ENCODE peak calls at places on chromosomes 2 and 18, in nine cellular contexts. M is PC-9, I is heart left ventricle, N is left ventricle myocardium inferior, L is body of pancreas, V is lower lobe of right lung, Q is AG04450, E is vagina, H is A673. R is an unnamed sample. For H3K9me3, the result is how much of the 10 kb centered on the place peaks cover.

GRCh38 chr2:237732070-237732469 is 66.5 kb upstream of the RBM44 start:
- DNase-seq in N (no peak), V (no peak), L (no peak), E (no peak), Q (no peak), H (no peak), M (no peak), I (no peak), R (no peak)

GRCh38 chr2:62794791-62795190 is 89.3 kb downstream of the EHBP1 start:
- DNase-seq in M (no peak), Q (no peak), H (peak), I (no peak), E (no peak), L (no peak), N (no peak), V (no peak), R (no peak)

GRCh38 chr2:69518836-69519235 is 81.6 kb upstream of the NFU1 start:
- DNase-seq in M (peak), V (no peak), N (no peak), I (no peak), L (no peak), E (no peak), H (no peak), Q (no peak), R (no peak)

GRCh38 chr2:47056875-47057731 is 98.0 kb downstream of the STPG4 start:
- DNase-seq in H (peak), V (peak), I (peak), N (peak), M (no peak), Q (no peak), L (no peak), E (no peak), R (no peak)

GRCh38 chr2:16014041-16014787 is 73.9 kb downstream of the MYCN start:
- DNase-seq in I (peak), L (no peak), Q (no peak), V (no peak), M (no peak), H (no peak), E (no peak), N (peak), R (peak)

GRCh38 chr2:241772063-241772499 is 4.5 kb upstream of the GAL3ST2 start:
- DNase-seq in I (no peak), M (no peak), L (no peak), E (no peak), N (no peak), Q (no peak), V (no peak), H (no peak), R (no peak)

GRCh38 chr2:170739048-170739447 is 23.9 kb downstream of the SP5 start:
- DNase-seq in I (no peak), N (no peak), Q (peak), H (no peak), L (no peak), V (no peak), M (peak), E (no peak), R (no peak)

GRCh38 chr2:204693262-204693661 is 148.0 kb downstream of the PARD3B start:
- DNase-seq in V (no peak), L (no peak), H (no peak), E (no peak), I (no peak), Q (no peak), M (no peak), N (no peak), R (no peak)

GRCh38 chr18:29172151-29173015 is 995.5 kb upstream of the CDH2 start:
- DNase-seq in N (no peak), L (no peak), I (no peak), E (no peak), V (no peak), Q (no peak), H (no peak), M (no peak), R (no peak)

GRCh38 chr2:12035956-12036639 is 289.7 kb downstream of the LPIN1 start:
- DNase-seq in I (no peak), L (no peak), N (no peak), V (no peak), Q (no peak), M (no peak), E (no peak), H (no peak), R (no peak)

GRCh38 chr2:62270728-62271127 is 74.8 kb downstream of the B3GNT2 start:
- DNase-seq in N (peak), I (peak), H (peak), E (no peak), V (peak), M (peak), Q (no peak), L (peak), R (peak)

GRCh38 chr2:232817756-232818155 is 41.4 kb upstream of the KCNJ13 start:
- DNase-seq in H (no peak), Q (no peak), I (no peak), L (no peak), N (no peak), M (no peak), V (no peak), E (no peak), R (no peak)

GRCh38 chr2:127054996-127055785 is 51.8 kb downstream of the BIN1 start:
- DNase-seq in H (no peak), E (no peak), Q (no peak), V (no peak), N (peak), M (no peak), I (no peak), L (no peak), R (no peak)

GRCh38 chr2:50513724-50514123 is 518.2 kb downstream of the NRXN1 start:
- DNase-seq in N (no peak), L (no peak), E (no peak), H (no peak), Q (no peak), M (no peak), I (no peak), V (no peak), R (no peak)
- TF ChIP-seq CTCF in N (no peak), L (no peak), E (no peak), H (peak), Q (peak), M (no peak), I (no peak), V (no peak), R (no peak)

DNA sequence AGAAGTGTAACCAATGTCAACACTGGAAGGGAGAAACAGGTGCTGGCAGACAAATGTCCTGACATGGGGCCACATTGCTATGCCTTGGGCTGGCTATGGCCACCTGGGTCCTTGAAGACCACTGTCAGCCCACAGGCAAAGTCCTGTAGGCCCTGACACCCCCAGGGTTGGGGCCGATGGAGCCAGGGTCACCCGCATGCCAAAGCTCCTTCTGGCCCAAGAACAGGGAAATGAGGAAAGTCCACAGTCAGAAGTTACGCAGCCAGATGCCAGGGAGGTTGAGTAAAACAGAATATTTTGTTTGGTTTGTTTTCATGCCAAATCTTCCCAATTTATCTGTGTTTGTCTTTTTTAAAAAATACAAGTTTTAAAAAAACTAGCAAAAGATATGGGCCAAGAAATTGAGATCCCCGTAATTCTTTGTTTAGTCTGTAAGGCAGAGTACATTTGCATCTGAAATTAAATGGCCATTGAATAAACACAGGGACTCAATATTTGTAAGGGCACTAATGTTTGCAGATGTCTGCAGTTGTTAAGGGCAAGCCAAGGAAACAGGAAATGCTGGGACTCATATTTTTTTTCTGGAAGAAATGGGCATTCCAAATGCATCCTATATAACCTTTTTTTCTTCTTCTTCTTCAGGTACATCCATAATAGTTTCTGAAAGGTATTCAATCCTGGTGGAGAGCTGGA is 186.4 kb downstream of the FAM210A start:
- DNase-seq in V (no peak), N (no peak), L (no peak), I (no peak), M (no peak), E (peak), Q (no peak), H (no peak), R (no peak)
- H3K27ac ChIP-seq in V (no peak), N (no peak), L (peak), I (no peak), M (no peak), E (peak), Q (no peak), H (no peak), R (peak)

DNA sequence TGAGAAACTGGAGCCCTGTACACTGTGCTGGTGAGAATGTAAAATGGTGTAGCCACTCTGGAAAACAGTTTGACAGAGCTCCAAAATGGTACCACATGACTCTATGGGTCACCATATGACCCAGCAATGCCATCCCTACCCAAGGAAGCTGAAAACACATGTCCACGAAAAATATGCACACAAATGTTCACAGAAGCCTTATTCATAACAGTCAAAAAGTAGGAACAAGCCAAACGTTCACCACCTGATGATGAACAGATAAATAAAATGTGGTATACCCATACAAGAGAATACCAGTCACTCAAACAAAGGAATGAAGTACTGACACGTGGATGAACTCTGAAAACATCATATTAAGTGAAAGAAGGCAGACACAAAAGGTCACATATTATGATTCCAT is 4.6 kb downstream of the AFG3L2 start:
- DNase-seq in E (no peak), V (no peak), H (no peak), N (no peak), L (no peak), Q (no peak), I (no peak), M (no peak), R (no peak)
- H3K9me3 ChIP-seq in E (under half), V (under half), H (under half), N (under half), L (under half), Q (under half), I (under half), M (under half), R (under half)

GRCh38 chr2:26356771-26357170 is 10.2 kb upstream of the ADGRF3 start:
- DNase-seq in L (no peak), Q (no peak), V (no peak), I (no peak), N (no peak), M (no peak), H (no peak), E (no peak), R (no peak)

GRCh38 chr2:26355038-26355995 is 8.7 kb upstream of the ADGRF3 start:
- DNase-seq in L (no peak), M (peak), I (no peak), E (no peak), N (no peak), V (no peak), H (peak), Q (peak), R (peak)

GRCh38 chr2:26349690-26350089 is 3.1 kb upstream of the ADGRF3 start:
- DNase-seq in Q (no peak), N (no peak), E (no peak), V (no peak), M (no peak), H (no peak), I (no peak), L (no peak), R (no peak)

GRCh38 chr2:26351375-26352090 is 4.9 kb upstream of the ADGRF3 start:
- DNase-seq in H (no peak), M (no peak), Q (no peak), N (no peak), E (no peak), L (no peak), I (no peak), V (no peak), R (no peak)

GRCh38 chr2:26352892-26353291 is 6.3 kb upstream of the ADGRF3 start:
- DNase-seq in M (peak), E (no peak), I (no peak), N (no peak), L (no peak), Q (no peak), H (no peak), V (no peak), R (no peak)
- TF ChIP-seq CTCF in M (no peak), E (no peak), I (no peak), N (no peak), L (no peak), Q (no peak), H (no peak), V (no peak), R (no peak)

GRCh38 chr2:40177366-40177765 is 274.5 kb downstream of the SLC8A1 start:
- DNase-seq in L (no peak), H (no peak), V (no peak), I (no peak), N (no peak), E (no peak), Q (no peak), M (no peak), R (no peak)

GRCh38 chr2:40179801-40180200 is 272.1 kb downstream of the SLC8A1 start:
- DNase-seq in I (no peak), Q (no peak), M (no peak), N (no peak), H (no peak), L (no peak), V (no peak), E (no peak), R (no peak)

GRCh38 chr2:40178971-40179370 is 272.9 kb downstream of the SLC8A1 start:
- DNase-seq in L (no peak), I (no peak), E (no peak), H (no peak), V (no peak), M (no peak), N (no peak), Q (no peak), R (no peak)

GRCh38 chr2:40181855-40182254 is 270.0 kb downstream of the SLC8A1 start:
- DNase-seq in M (no peak), L (no peak), H (no peak), N (no peak), V (no peak), I (no peak), E (no peak), Q (no peak), R (no peak)

GRCh38 chr2:40178171-40178778 is 273.6 kb downstream of the SLC8A1 start:
- DNase-seq in V (no peak), I (no peak), H (no peak), M (no peak), Q (no peak), E (no peak), L (no peak), N (no peak), R (no peak)
- H3K27ac ChIP-seq in V (no peak), I (no peak), H (no peak), M (no peak), Q (no peak), E (no peak), L (no peak), N (no peak), R (no peak)

DNA sequence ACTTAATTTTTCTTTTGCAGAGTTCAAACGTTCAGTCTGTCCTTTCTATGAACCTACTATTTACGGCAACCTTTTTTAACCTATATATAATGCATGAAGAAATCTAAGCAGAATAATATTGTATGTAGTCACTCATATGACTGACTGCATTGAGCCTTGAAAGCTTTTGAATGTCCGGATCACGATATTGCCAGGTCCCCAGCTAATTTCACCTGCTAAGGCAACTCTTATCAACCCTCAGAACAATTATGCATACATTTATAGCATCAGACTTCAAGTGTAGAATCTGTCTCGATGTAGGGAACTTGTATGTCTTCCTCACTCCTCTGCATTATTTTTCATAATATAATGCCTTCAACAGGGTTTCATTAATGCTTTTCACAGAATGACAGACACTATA is 1083.7 kb upstream of the KLHL29 start:
- DNase-seq in L (no peak), N (no peak), Q (no peak), I (no peak), E (no peak), V (no peak), H (no peak), M (no peak), R (no peak)
- H3K9me3 ChIP-seq in L (under half), N (under half), Q (under half), I (under half), E (under half), V (under half), H (under half), M (under half), R (under half)

GRCh38 chr18:73520229-73520628 is 627.4 kb downstream of the FBXO15 start:
- DNase-seq in N (no peak), L (no peak), E (no peak), H (no peak), M (no peak), Q (no peak), I (no peak), V (no peak), R (no peak)
- TF ChIP-seq CTCF in N (peak), L (no peak), E (no peak), H (peak), M (no peak), Q (peak), I (no peak), V (no peak), R (peak)

DNA sequence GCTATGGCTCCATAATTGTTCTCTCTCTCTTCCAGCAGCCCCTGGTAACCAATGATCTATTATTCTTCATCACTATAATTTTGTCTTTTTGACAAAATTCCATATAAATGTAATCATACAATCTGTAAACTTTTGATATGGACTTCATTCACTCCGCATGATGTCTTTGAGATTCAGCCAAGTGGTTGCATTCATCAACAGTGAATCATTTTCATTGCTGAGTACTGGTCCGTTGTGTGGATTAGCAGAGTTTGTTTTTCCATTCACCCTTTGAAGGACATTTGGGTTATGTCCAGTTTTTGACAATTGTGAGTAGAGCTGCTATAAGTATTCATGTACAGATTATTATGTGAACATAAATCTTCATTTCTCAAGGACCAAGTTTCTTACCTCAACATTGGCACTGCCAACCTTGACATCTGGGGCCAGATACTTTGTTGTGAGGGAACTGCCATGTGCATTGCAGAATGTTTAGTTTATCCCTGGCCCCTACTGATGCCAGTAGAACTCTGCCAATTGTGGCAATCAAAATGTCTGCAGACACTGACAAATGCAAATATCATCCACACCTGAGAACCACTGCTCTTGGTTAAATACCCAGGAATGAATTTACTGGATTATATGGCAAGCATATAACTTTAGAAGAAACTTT is 48.4 kb upstream of the BCL2L11 start:
- DNase-seq in V (no peak), L (no peak), M (no peak), N (no peak), Q (peak), I (no peak), E (no peak), H (no peak), R (no peak)
- H3K27ac ChIP-seq in V (peak), L (peak), M (peak), N (peak), Q (no peak), I (no peak), E (no peak), H (no peak), R (no peak)

GRCh38 chr18:14916181-14916580 is 168.2 kb downstream of the ANKRD30B start:
- DNase-seq in N (no peak), Q (no peak), E (peak), I (no peak), M (no peak), L (no peak), V (no peak), H (no peak), R (no peak)
- H3K9me3 ChIP-seq in N (under half), Q (under half), E (under half), I (under half), M (under half), L (under half), V (under half), H (under half), R (under half)

DNA sequence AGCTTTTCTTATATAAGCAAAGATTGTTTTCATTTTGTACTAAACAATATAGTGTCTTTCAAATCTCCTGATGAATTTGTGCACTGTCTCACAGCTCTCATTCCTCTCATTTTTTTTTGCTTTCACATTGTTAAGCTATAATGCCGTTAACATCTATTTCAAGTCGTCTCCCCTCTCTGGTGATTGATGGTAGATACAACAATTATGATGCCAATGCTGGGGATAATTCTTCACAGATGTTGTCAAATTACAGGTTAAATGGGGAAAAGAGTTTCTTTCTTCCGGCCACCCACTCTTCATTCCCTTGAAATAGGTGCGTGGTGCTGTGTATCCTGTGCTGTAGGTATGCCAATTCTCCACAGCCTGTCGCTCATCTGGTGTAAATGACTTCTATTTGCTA is 1053.7 kb upstream of the ZEB2 start:
- DNase-seq in E (no peak), Q (no peak), I (no peak), V (no peak), N (no peak), L (no peak), H (no peak), M (no peak), R (no peak)
- TF ChIP-seq CTCF in E (no peak), Q (no peak), I (no peak), V (no peak), N (no peak), L (no peak), H (no peak), M (no peak), R (no peak)